ENCODE peak calls at places on chromosomes 5 and 9, in four cellular contexts. One of them, this sample, is unnamed.

GRCh38 chr5:179595916-179596315 is 27.6 kb downstream of the HNRNPH1 start:
- DNase-seq in HepG2: no peak
- DNase-seq in HCT116: no peak
- DNase-seq in K562: no peak
- DNase-seq in this sample: no peak

GRCh38 chr5:9335754-9336495 is 209.9 kb downstream of the SEMA5A start:
- DNase-seq in HepG2: no peak
- DNase-seq in HCT116: no peak
- DNase-seq in K562: no peak
- DNase-seq in this sample: no peak

GRCh38 chr9:70587143-70587710 is 172.8 kb upstream of the KLF9 start:
- DNase-seq in HepG2: no peak
- DNase-seq in HCT116: no peak
- DNase-seq in K562: no peak
- DNase-seq in this sample: no peak

GRCh38 chr5:1745806-1746370 is 53.7 kb downstream of the MRPL36 start:
- DNase-seq in HepG2: no peak
- DNase-seq in HCT116: no peak
- DNase-seq in K562: no peak
- DNase-seq in this sample: no peak

GRCh38 chr5:33939863-33940262 is 3.7 kb downstream of the RXFP3 start:
- DNase-seq in HepG2: no peak
- DNase-seq in HCT116: no peak
- DNase-seq in K562: no peak
- DNase-seq in this sample: no peak

GRCh38 chr5:135139397-135140134 is 105.5 kb upstream of the PITX1 start:
- DNase-seq in HepG2: peak
- DNase-seq in HCT116: peak
- DNase-seq in K562: peak
- DNase-seq in this sample: no peak

GRCh38 chr5:173472164-173472563 is 143.9 kb upstream of the STC2 start:
- DNase-seq in HepG2: peak
- DNase-seq in HCT116: peak
- DNase-seq in K562: no peak
- DNase-seq in this sample: no peak

GRCh38 chr9:84670106-84670800 is 724 bp downstream of the NTRK2 start:
- DNase-seq in HepG2: no peak
- DNase-seq in HCT116: no peak
- DNase-seq in K562: no peak
- DNase-seq in this sample: peak

GRCh38 chr5:3009605-3010004 is 258.1 kb upstream of the IRX2 start:
- DNase-seq in HepG2: no peak
- DNase-seq in HCT116: no peak
- DNase-seq in K562: no peak
- DNase-seq in this sample: no peak

GRCh38 chr5:112142769-112143270 is 276.3 kb downstream of the EPB41L4A start:
- DNase-seq in HepG2: no peak
- DNase-seq in HCT116: no peak
- DNase-seq in K562: no peak
- DNase-seq in this sample: no peak

GRCh38 chr5:10351882-10352395 is 1.6 kb upstream of the MARCHF6 start:
- DNase-seq in HepG2: no peak
- DNase-seq in HCT116: no peak
- DNase-seq in K562: no peak
- DNase-seq in this sample: no peak

GRCh38 chr5:91514408-91514807 is 131.3 kb upstream of the ARRDC3 start:
- DNase-seq in HepG2: no peak
- DNase-seq in HCT116: no peak
- DNase-seq in K562: no peak
- DNase-seq in this sample: no peak

GRCh38 chr5:73485715-73486114 is 12.5 kb upstream of the BTF3 start:
- DNase-seq in HepG2: no peak
- DNase-seq in HCT116: no peak
- DNase-seq in K562: no peak
- DNase-seq in this sample: no peak

GRCh38 chr5:61482980-61483379 is 150.9 kb downstream of the ZSWIM6 start:
- DNase-seq in HepG2: no peak
- DNase-seq in HCT116: no peak
- DNase-seq in K562: no peak
- DNase-seq in this sample: no peak

GRCh38 chr5:167699434-167699833 is 592.0 kb upstream of the WWC1 start:
- DNase-seq in HepG2: no peak
- DNase-seq in HCT116: peak
- DNase-seq in K562: no peak
- DNase-seq in this sample: peak

GRCh38 chr9:88645172-88645868 is 110.3 kb downstream of the NXNL2 start:
- DNase-seq in HepG2: no peak
- DNase-seq in HCT116: no peak
- DNase-seq in K562: no peak
- DNase-seq in this sample: no peak

GRCh38 chr9:3477236-3477834 is 48.5 kb downstream of the RFX3 start:
- DNase-seq in HepG2: no peak
- DNase-seq in HCT116: no peak
- DNase-seq in K562: no peak
- DNase-seq in this sample: no peak

GRCh38 chr5:124754206-124754927 is 7.9 kb upstream of the ZNF608 start:
- DNase-seq in HepG2: no peak
- DNase-seq in HCT116: no peak
- DNase-seq in K562: no peak
- DNase-seq in this sample: no peak

GRCh38 chr5:133581348-133581747 is 31.0 kb downstream of the FSTL4 start:
- DNase-seq in HepG2: no peak
- DNase-seq in HCT116: no peak
- DNase-seq in K562: no peak
- DNase-seq in this sample: no peak

GRCh38 chr5:142403583-142403982 is 78.8 kb upstream of the SPRY4 start:
- DNase-seq in HepG2: no peak
- DNase-seq in HCT116: peak
- DNase-seq in K562: no peak
- DNase-seq in this sample: no peak

GRCh38 chr5:62144395-62145022 is 161.5 kb upstream of the KIF2A start:
- DNase-seq in HepG2: no peak
- DNase-seq in HCT116: no peak
- DNase-seq in K562: no peak
- DNase-seq in this sample: no peak

GRCh38 chr9:111926421-111926875 is 29.8 kb downstream of the UGCG start:
- DNase-seq in HepG2: no peak
- DNase-seq in HCT116: no peak
- DNase-seq in K562: no peak
- DNase-seq in this sample: no peak

GRCh38 chr5:174173766-174174165 is 128.3 kb downstream of the NSG2 start:
- DNase-seq in HepG2: no peak
- DNase-seq in HCT116: no peak
- DNase-seq in K562: no peak
- DNase-seq in this sample: no peak

GRCh38 chr9:87564111-87564510 is 66.4 kb downstream of the DAPK1 start:
- DNase-seq in HepG2: peak
- DNase-seq in HCT116: no peak
- DNase-seq in K562: no peak
- DNase-seq in this sample: no peak

GRCh38 chr9:105188746-105189145 is 55.7 kb upstream of the SLC44A1 start:
- DNase-seq in HepG2: no peak
- DNase-seq in HCT116: no peak
- DNase-seq in K562: no peak
- DNase-seq in this sample: no peak

GRCh38 chr5:134100283-134101011 is 14.0 kb upstream of the TCF7 start:
- DNase-seq in HepG2: no peak
- DNase-seq in HCT116: no peak
- DNase-seq in K562: no peak
- DNase-seq in this sample: no peak

GRCh38 chr5:94740328-94740727 is 121.9 kb downstream of the SLF1 start:
- DNase-seq in HepG2: no peak
- DNase-seq in HCT116: no peak
- DNase-seq in K562: no peak
- DNase-seq in this sample: no peak

GRCh38 chr5:131218392-131218791 is 45.5 kb upstream of the CDC42SE2 start:
- DNase-seq in HepG2: no peak
- DNase-seq in HCT116: no peak
- DNase-seq in K562: no peak
- DNase-seq in this sample: no peak

GRCh38 chr5:181189363-181189961 is 15.5 kb downstream of the TRIM7 start:
- DNase-seq in HepG2: no peak
- DNase-seq in HCT116: no peak
- DNase-seq in K562: no peak
- DNase-seq in this sample: no peak

GRCh38 chr9:36471359-36471758 is 71.3 kb upstream of the RNF38 start:
- DNase-seq in HepG2: no peak
- DNase-seq in HCT116: no peak
- DNase-seq in K562: no peak
- DNase-seq in this sample: no peak

GRCh38 chr5:51387854-51388320 is 4.6 kb downstream of the ISL1 start:
- DNase-seq in HepG2: no peak
- DNase-seq in HCT116: no peak
- DNase-seq in K562: no peak
- DNase-seq in this sample: no peak

GRCh38 chr5:100840364-100840763 is 62.7 kb downstream of the ST8SIA4 start:
- DNase-seq in HepG2: no peak
- DNase-seq in HCT116: peak
- DNase-seq in K562: no peak
- DNase-seq in this sample: no peak

GRCh38 chr9:109935406-109936087 is 155.5 kb downstream of the PALM2AKAP2 start:
- DNase-seq in HepG2: no peak
- DNase-seq in HCT116: no peak
- DNase-seq in K562: no peak
- DNase-seq in this sample: no peak

GRCh38 chr9:4923580-4924544 is 61.2 kb upstream of the JAK2 start:
- DNase-seq in HepG2: peak
- DNase-seq in HCT116: no peak
- DNase-seq in K562: peak
- DNase-seq in this sample: no peak

GRCh38 chr5:166594552-166594951 is 1696.9 kb upstream of the WWC1 start:
- DNase-seq in HepG2: no peak
- DNase-seq in HCT116: no peak
- DNase-seq in K562: no peak
- DNase-seq in this sample: no peak

GRCh38 chr9:15317836-15318235 is 10.8 kb upstream of the TTC39B start:
- DNase-seq in HepG2: no peak
- DNase-seq in HCT116: no peak
- DNase-seq in K562: no peak
- DNase-seq in this sample: no peak

GRCh38 chr5:1429501-1429900 is 15.7 kb downstream of the SLC6A3 start:
- DNase-seq in HepG2: no peak
- DNase-seq in HCT116: no peak
- DNase-seq in K562: no peak
- DNase-seq in this sample: no peak

GRCh38 chr5:137336565-137337120 is 162.5 kb downstream of the SPOCK1 start:
- DNase-seq in HepG2: no peak
- DNase-seq in HCT116: no peak
- DNase-seq in K562: no peak
- DNase-seq in this sample: no peak

GRCh38 chr5:90191352-90192045 is 218.1 kb downstream of the CETN3 start:
- DNase-seq in HepG2: no peak
- DNase-seq in HCT116: no peak
- DNase-seq in K562: no peak
- DNase-seq in this sample: no peak
- TF ChIP-seq FOSL1 in HepG2: no peak
- TF ChIP-seq FOSL1 in HCT116: no peak
- TF ChIP-seq FOSL1 in K562: no peak
- TF ChIP-seq FOSL1 in this sample: no peak

DNA sequence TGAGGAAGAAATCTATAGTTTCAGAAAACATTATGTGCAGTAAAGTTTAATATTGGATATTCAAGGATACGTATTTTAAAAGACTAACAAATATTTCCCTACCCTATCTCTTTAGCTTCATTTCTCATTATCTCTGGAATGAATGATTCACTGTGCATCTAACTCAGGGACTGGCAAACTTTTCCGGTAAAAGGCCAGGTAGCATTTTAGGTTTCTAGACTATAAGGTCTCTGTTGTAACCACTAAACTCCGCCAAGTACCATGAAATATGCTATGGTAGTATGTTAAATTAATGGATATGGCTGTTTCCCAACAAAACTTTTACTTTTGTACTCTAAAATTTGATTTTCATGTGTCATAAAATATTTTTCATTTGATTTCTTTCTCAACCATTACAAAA is 13.2 kb downstream of the FEM1C start:
- DNase-seq in HepG2: no peak
- DNase-seq in HCT116: no peak
- DNase-seq in K562: no peak
- DNase-seq in this sample: no peak
- TF ChIP-seq FOSL1 in HepG2: no peak
- TF ChIP-seq FOSL1 in HCT116: no peak
- TF ChIP-seq FOSL1 in K562: no peak
- TF ChIP-seq FOSL1 in this sample: no peak

DNA sequence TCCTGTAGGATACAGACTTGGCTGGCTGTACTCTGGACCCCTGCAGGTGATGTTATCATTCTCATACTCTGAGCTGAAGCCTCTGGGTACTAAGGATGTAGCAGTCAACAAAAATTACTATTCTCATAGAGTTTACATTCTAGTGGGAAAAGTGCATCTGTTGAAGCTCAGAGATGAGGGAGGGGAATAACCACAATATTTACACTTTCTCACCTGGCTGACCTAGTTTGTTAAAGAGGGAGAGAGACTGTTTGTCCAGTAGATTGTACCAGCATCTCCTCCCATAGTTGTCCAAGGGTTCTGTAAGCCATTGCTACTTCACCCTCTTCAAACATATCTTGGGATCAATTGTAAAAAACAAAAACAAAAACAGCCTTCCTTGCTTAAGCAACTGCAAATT is 33.8 kb upstream of the CHD1 start:
- DNase-seq in HepG2: no peak
- DNase-seq in HCT116: no peak
- DNase-seq in K562: no peak
- DNase-seq in this sample: no peak
- TF ChIP-seq FOSL1 in HepG2: no peak
- TF ChIP-seq FOSL1 in HCT116: no peak
- TF ChIP-seq FOSL1 in K562: no peak
- TF ChIP-seq FOSL1 in this sample: no peak

GRCh38 chr5:154761062-154761740 is 6.0 kb downstream of the LARP1 start:
- DNase-seq in HepG2: no peak
- DNase-seq in HCT116: no peak
- DNase-seq in K562: no peak
- DNase-seq in this sample: no peak
- TF ChIP-seq FOSL1 in HepG2: no peak
- TF ChIP-seq FOSL1 in HCT116: no peak
- TF ChIP-seq FOSL1 in K562: no peak
- TF ChIP-seq FOSL1 in this sample: no peak

GRCh38 chr9:129236441-129237145 is 58.5 kb upstream of the IER5L start:
- DNase-seq in HepG2: no peak
- DNase-seq in HCT116: no peak
- DNase-seq in K562: no peak
- DNase-seq in this sample: no peak

GRCh38 chr9:129234491-129234890 is 56.4 kb upstream of the IER5L start:
- DNase-seq in HepG2: no peak
- DNase-seq in HCT116: no peak
- DNase-seq in K562: no peak
- DNase-seq in this sample: no peak

GRCh38 chr9:129235041-129235930 is 57.2 kb upstream of the IER5L start:
- DNase-seq in HepG2: no peak
- DNase-seq in HCT116: no peak
- DNase-seq in K562: no peak
- DNase-seq in this sample: no peak

GRCh38 chr9:129237195-129237611 is 59.1 kb upstream of the IER5L start:
- DNase-seq in HepG2: no peak
- DNase-seq in HCT116: no peak
- DNase-seq in K562: peak
- DNase-seq in this sample: no peak

GRCh38 chr9:129235931-129236331 is 57.9 kb upstream of the IER5L start:
- DNase-seq in HepG2: no peak
- DNase-seq in HCT116: no peak
- DNase-seq in K562: no peak
- DNase-seq in this sample: no peak
- TF ChIP-seq FOSL1 in HepG2: no peak
- TF ChIP-seq FOSL1 in HCT116: no peak
- TF ChIP-seq FOSL1 in K562: no peak
- TF ChIP-seq FOSL1 in this sample: no peak

This sample was measured in H1.